ENCODE peak calls at places on chromosomes 6 and 20, in five cellular contexts. One of them, this sample, is unnamed.

GRCh38 chr6:5471044-5471443 is 209.7 kb downstream of the FARS2 start:
- DNase-seq in HCT116: peak
- DNase-seq in heart left ventricle: peak
- DNase-seq in uterus: peak
- DNase-seq in HepG2: peak
- DNase-seq in this sample: peak

GRCh38 chr20:46206025-46206424 is 87.9 kb downstream of the CD40 start:
- DNase-seq in heart left ventricle: peak
- DNase-seq in HCT116: no peak
- DNase-seq in HepG2: no peak
- DNase-seq in uterus: no peak
- DNase-seq in this sample: peak

GRCh38 chr6:90483116-90483839 is 103.6 kb downstream of the MAP3K7 start:
- DNase-seq in heart left ventricle: no peak
- DNase-seq in uterus: no peak
- DNase-seq in HCT116: no peak
- DNase-seq in HepG2: no peak
- DNase-seq in this sample: no peak

GRCh38 chr6:105263685-105264298 is 84.0 kb upstream of the POPDC3 start:
- DNase-seq in heart left ventricle: no peak
- DNase-seq in uterus: no peak
- DNase-seq in HepG2: no peak
- DNase-seq in HCT116: no peak
- DNase-seq in this sample: no peak

GRCh38 chr6:53048431-53049195 is 16.6 kb upstream of the FBXO9 start:
- DNase-seq in heart left ventricle: no peak
- DNase-seq in uterus: no peak
- DNase-seq in HCT116: peak
- DNase-seq in HepG2: peak
- DNase-seq in this sample: peak

GRCh38 chr6:38767555-38767954 is 52.4 kb downstream of the DNAH8 start:
- DNase-seq in uterus: no peak
- DNase-seq in HCT116: no peak
- DNase-seq in heart left ventricle: no peak
- DNase-seq in HepG2: no peak
- DNase-seq in this sample: no peak

GRCh38 chr6:169250660-169251059 is 3.0 kb downstream of the THBS2 start:
- DNase-seq in HepG2: no peak
- DNase-seq in HCT116: peak
- DNase-seq in heart left ventricle: peak
- DNase-seq in uterus: no peak
- DNase-seq in this sample: peak

GRCh38 chr20:38430679-38431325 is 4.3 kb downstream of the SNHG17 start:
- DNase-seq in HCT116: no peak
- DNase-seq in heart left ventricle: no peak
- DNase-seq in HepG2: no peak
- DNase-seq in uterus: no peak
- DNase-seq in this sample: no peak

GRCh38 chr6:157317129-157317814 is 6.0 kb downstream of the TMEM242 start:
- DNase-seq in uterus: peak
- DNase-seq in HepG2: peak
- DNase-seq in HCT116: peak
- DNase-seq in heart left ventricle: peak
- DNase-seq in this sample: peak

GRCh38 chr6:30200551-30201281 is 12.5 kb downstream of the TRIM26 start:
- DNase-seq in HCT116: no peak
- DNase-seq in uterus: no peak
- DNase-seq in HepG2: no peak
- DNase-seq in heart left ventricle: no peak
- DNase-seq in this sample: no peak

GRCh38 chr20:41178904-41179432 is 41.6 kb downstream of the PLCG1 start:
- DNase-seq in heart left ventricle: peak
- DNase-seq in HepG2: no peak
- DNase-seq in uterus: no peak
- DNase-seq in HCT116: no peak
- DNase-seq in this sample: no peak

GRCh38 chr20:63378626-63379025 is 17.5 kb upstream of the CHRNA4 start:
- DNase-seq in heart left ventricle: no peak
- DNase-seq in HCT116: no peak
- DNase-seq in HepG2: no peak
- DNase-seq in uterus: no peak
- DNase-seq in this sample: no peak

GRCh38 chr6:157708239-157708638 is 114.8 kb upstream of the SNX9 start:
- DNase-seq in HepG2: no peak
- DNase-seq in uterus: no peak
- DNase-seq in HCT116: no peak
- DNase-seq in heart left ventricle: no peak
- DNase-seq in this sample: no peak

GRCh38 chr6:33907227-33907626 is 103.4 kb upstream of the MLN start:
- DNase-seq in heart left ventricle: no peak
- DNase-seq in HCT116: no peak
- DNase-seq in uterus: no peak
- DNase-seq in HepG2: no peak
- DNase-seq in this sample: no peak

GRCh38 chr6:73604461-73604860 is 49.3 kb downstream of the SLC17A5 start:
- DNase-seq in HepG2: no peak
- DNase-seq in heart left ventricle: no peak
- DNase-seq in HCT116: no peak
- DNase-seq in uterus: no peak
- DNase-seq in this sample: no peak

GRCh38 chr6:155510879-155511278 is 55.2 kb upstream of the NOX3 start:
- DNase-seq in HepG2: no peak
- DNase-seq in HCT116: no peak
- DNase-seq in heart left ventricle: no peak
- DNase-seq in uterus: no peak
- DNase-seq in this sample: no peak

GRCh38 chr20:3156811-3157619 is 2.6 kb downstream of the FASTKD5 start:
- DNase-seq in heart left ventricle: no peak
- DNase-seq in uterus: no peak
- DNase-seq in HepG2: no peak
- DNase-seq in HCT116: no peak
- DNase-seq in this sample: no peak

GRCh38 chr6:76861403-76861802 is 601.9 kb downstream of the HTR1B start:
- DNase-seq in HepG2: peak
- DNase-seq in heart left ventricle: no peak
- DNase-seq in HCT116: peak
- DNase-seq in uterus: no peak
- DNase-seq in this sample: no peak

GRCh38 chr20:1003920-1004697 is 2.0 kb upstream of the RSPO4 start:
- DNase-seq in HepG2: peak
- DNase-seq in uterus: no peak
- DNase-seq in HCT116: no peak
- DNase-seq in heart left ventricle: no peak
- DNase-seq in this sample: no peak

GRCh38 chr20:56592817-56593216 is 36.3 kb upstream of the TFAP2C start:
- DNase-seq in uterus: no peak
- DNase-seq in HepG2: no peak
- DNase-seq in HCT116: no peak
- DNase-seq in heart left ventricle: no peak
- DNase-seq in this sample: no peak

GRCh38 chr6:161536141-161536735 is 262.4 kb upstream of the AGPAT4 start:
- DNase-seq in heart left ventricle: no peak
- DNase-seq in uterus: no peak
- DNase-seq in HCT116: no peak
- DNase-seq in HepG2: no peak
- DNase-seq in this sample: no peak

GRCh38 chr20:15475483-15475882 is 1097.8 kb downstream of the KIF16B start:
- DNase-seq in HCT116: no peak
- DNase-seq in heart left ventricle: peak
- DNase-seq in uterus: no peak
- DNase-seq in HepG2: no peak
- DNase-seq in this sample: no peak

GRCh38 chr6:56729719-56730118 is 87.0 kb upstream of the DST start:
- DNase-seq in uterus: no peak
- DNase-seq in HCT116: no peak
- DNase-seq in heart left ventricle: no peak
- DNase-seq in HepG2: no peak
- DNase-seq in this sample: no peak

GRCh38 chr6:26338810-26339209 is 26.2 kb upstream of the BTN3A2 start:
- DNase-seq in HCT116: no peak
- DNase-seq in uterus: no peak
- DNase-seq in HepG2: no peak
- DNase-seq in heart left ventricle: no peak
- DNase-seq in this sample: no peak

GRCh38 chr20:3082955-3083952 is 1.3 kb downstream of the AVP start:
- DNase-seq in heart left ventricle: no peak
- DNase-seq in uterus: no peak
- DNase-seq in HepG2: peak
- DNase-seq in HCT116: no peak
- DNase-seq in this sample: no peak

GRCh38 chr20:24817351-24817750 is 131.7 kb upstream of the CST7 start:
- DNase-seq in HepG2: no peak
- DNase-seq in HCT116: no peak
- DNase-seq in uterus: no peak
- DNase-seq in heart left ventricle: no peak
- DNase-seq in this sample: no peak

GRCh38 chr6:136593748-136594490 is 43.7 kb upstream of the MAP7 start:
- DNase-seq in uterus: no peak
- DNase-seq in HCT116: peak
- DNase-seq in HepG2: peak
- DNase-seq in heart left ventricle: no peak
- DNase-seq in this sample: peak

GRCh38 chr6:119273799-119274595 is 75.6 kb downstream of the MAN1A1 start:
- DNase-seq in uterus: no peak
- DNase-seq in HepG2: no peak
- DNase-seq in HCT116: no peak
- DNase-seq in heart left ventricle: no peak
- DNase-seq in this sample: no peak

GRCh38 chr20:41476013-41476441 is 109.4 kb upstream of the EMILIN3 start:
- DNase-seq in HepG2: no peak
- DNase-seq in uterus: no peak
- DNase-seq in heart left ventricle: peak
- DNase-seq in HCT116: no peak
- DNase-seq in this sample: no peak

GRCh38 chr6:114361036-114361435 is 18.2 kb upstream of the HS3ST5 start:
- DNase-seq in HepG2: no peak
- DNase-seq in uterus: no peak
- DNase-seq in heart left ventricle: no peak
- DNase-seq in HCT116: no peak
- DNase-seq in this sample: no peak

GRCh38 chr20:43943725-43944124 is 29.1 kb downstream of the TOX2 start:
- DNase-seq in heart left ventricle: no peak
- DNase-seq in uterus: no peak
- DNase-seq in HepG2: no peak
- DNase-seq in HCT116: no peak
- DNase-seq in this sample: no peak

GRCh38 chr6:155414049-155414448 is 41.6 kb downstream of the NOX3 start:
- DNase-seq in HCT116: no peak
- DNase-seq in HepG2: peak
- DNase-seq in heart left ventricle: no peak
- DNase-seq in uterus: no peak
- DNase-seq in this sample: no peak

GRCh38 chr6:45607818-45608217 is 230.1 kb upstream of the SUPT3H start:
- DNase-seq in uterus: no peak
- DNase-seq in heart left ventricle: no peak
- DNase-seq in HCT116: peak
- DNase-seq in HepG2: no peak
- DNase-seq in this sample: no peak

GRCh38 chr6:143410859-143411270 is 39.6 kb downstream of the ADAT2 start:
- DNase-seq in heart left ventricle: no peak
- DNase-seq in HepG2: peak
- DNase-seq in HCT116: no peak
- DNase-seq in uterus: no peak
- DNase-seq in this sample: no peak

GRCh38 chr20:20740595-20740994 is 28.2 kb upstream of the RALGAPA2 start:
- DNase-seq in HCT116: no peak
- DNase-seq in heart left ventricle: no peak
- DNase-seq in uterus: no peak
- DNase-seq in HepG2: no peak
- DNase-seq in this sample: no peak

GRCh38 chr20:20741067-20742045 is 28.9 kb upstream of the RALGAPA2 start:
- DNase-seq in uterus: no peak
- DNase-seq in heart left ventricle: no peak
- DNase-seq in HepG2: no peak
- DNase-seq in HCT116: no peak
- DNase-seq in this sample: no peak

GRCh38 chr20:20744170-20744725 is 31.8 kb upstream of the RALGAPA2 start:
- DNase-seq in HCT116: no peak
- DNase-seq in heart left ventricle: no peak
- DNase-seq in HepG2: peak
- DNase-seq in uterus: no peak
- DNase-seq in this sample: no peak

GRCh38 chr20:20743511-20744169 is 31.2 kb upstream of the RALGAPA2 start:
- DNase-seq in HCT116: no peak
- DNase-seq in uterus: peak
- DNase-seq in HepG2: peak
- DNase-seq in heart left ventricle: peak
- DNase-seq in this sample: no peak
- TF ChIP-seq POLR2A in HCT116: no peak
- TF ChIP-seq POLR2A in uterus: no peak
- TF ChIP-seq POLR2A in HepG2: no peak
- TF ChIP-seq POLR2A in heart left ventricle: no peak
- TF ChIP-seq POLR2A in this sample: no peak

GRCh38 chr6:125301435-125302391 is at the start of gene HDDC2:
- DNase-seq in uterus: peak
- DNase-seq in HCT116: peak
- DNase-seq in HepG2: peak
- DNase-seq in heart left ventricle: peak
- DNase-seq in this sample: peak
- TF ChIP-seq POLR2A in uterus: peak
- TF ChIP-seq POLR2A in HCT116: peak
- TF ChIP-seq POLR2A in HepG2: peak
- TF ChIP-seq POLR2A in heart left ventricle: no peak
- TF ChIP-seq POLR2A in this sample: peak

GRCh38 chr6:42367353-42368011 is 84.2 kb downstream of the TRERF1 start:
- DNase-seq in heart left ventricle: no peak
- DNase-seq in HCT116: no peak
- DNase-seq in uterus: no peak
- DNase-seq in HepG2: no peak
- DNase-seq in this sample: no peak
- TF ChIP-seq POLR2A in heart left ventricle: no peak
- TF ChIP-seq POLR2A in HCT116: no peak
- TF ChIP-seq POLR2A in uterus: no peak
- TF ChIP-seq POLR2A in HepG2: no peak
- TF ChIP-seq POLR2A in this sample: no peak

DNA sequence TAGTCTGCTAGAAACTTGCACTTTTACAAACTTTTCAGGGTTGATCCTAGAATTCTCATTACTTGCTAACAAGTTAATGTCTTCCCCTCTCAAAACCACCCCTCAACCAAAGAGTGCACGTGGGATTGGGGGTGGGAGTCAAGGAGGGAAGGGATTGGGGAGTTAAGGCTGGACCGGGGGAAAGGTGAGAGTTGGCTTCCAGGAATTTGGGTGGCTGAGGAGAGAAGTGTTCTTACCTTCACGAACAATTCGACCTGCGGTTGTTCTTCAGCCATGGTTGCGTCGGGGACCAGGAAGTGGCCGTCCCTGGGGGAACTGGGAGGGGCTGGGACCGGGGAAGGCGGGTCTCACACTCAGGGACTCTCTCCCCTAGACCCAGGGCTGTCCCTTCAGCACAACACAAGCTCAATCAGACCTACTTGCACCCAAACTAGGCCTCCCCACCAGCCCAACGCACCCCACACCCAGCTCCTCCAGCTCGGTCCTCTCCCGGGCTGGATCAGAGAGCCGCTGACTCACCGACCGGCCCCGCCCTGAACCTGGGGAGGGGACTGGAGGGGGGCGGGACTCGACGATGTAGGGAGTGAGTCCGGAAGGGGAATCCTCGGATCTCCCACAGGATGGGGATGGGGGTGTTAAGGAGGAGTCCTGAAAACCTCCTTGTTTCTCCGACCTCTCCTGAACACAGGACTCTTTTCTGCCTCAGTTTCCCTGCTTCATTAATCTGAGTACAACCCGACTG is at the start of gene CLIC1:
- DNase-seq in heart left ventricle: peak
- DNase-seq in uterus: peak
- DNase-seq in HepG2: peak
- DNase-seq in HCT116: no peak
- DNase-seq in this sample: peak
- TF ChIP-seq POLR2A in heart left ventricle: no peak
- TF ChIP-seq POLR2A in uterus: peak
- TF ChIP-seq POLR2A in HepG2: no peak
- TF ChIP-seq POLR2A in HCT116: peak
- TF ChIP-seq POLR2A in this sample: peak

This sample was measured in H54.